ENCODE peak calls at places on chromosomes 3 and 15, in six cellular contexts. K, X, V, H, T and Z are unnamed samples.

GRCh38 chr15:40441736-40442531 is 1.2 kb downstream of the BAHD1 start:
- DNase-seq in T (no peak), V (peak; percentile 35), H (no peak), K (no peak), X (peak; percentile 31), Z (no peak)

GRCh38 chr3:126539558-126540250 is 15.7 kb downstream of the CHST13 start:
- DNase-seq in K (no peak), V (no peak), X (no peak), T (no peak), H (no peak), Z (no peak)

GRCh38 chr3:134517796-134518195 is 31.9 kb downstream of the CEP63 start:
- DNase-seq in K (peak; percentile 3), T (no peak), X (no peak), H (peak; percentile 59), V (no peak), Z (no peak)

GRCh38 chr3:165642761-165643432 is 194.3 kb downstream of the BCHE start:
- DNase-seq in X (no peak), H (peak; percentile 97), T (no peak), V (no peak), K (peak; percentile 55), Z (peak; percentile 54)

GRCh38 chr3:44055951-44056350 is 185.7 kb upstream of the TOPAZ1 start:
- DNase-seq in V (no peak), T (no peak), H (peak; percentile 51), K (peak; percentile 9), X (no peak), Z (no peak)

GRCh38 chr3:151599103-151599672 is 134.5 kb upstream of the AADACL2 start:
- DNase-seq in H (no peak), T (no peak), K (no peak), X (no peak), V (no peak), Z (no peak)

GRCh38 chr3:182241777-182242556 is 530.2 kb downstream of the SOX2 start:
- DNase-seq in X (no peak), T (no peak), H (no peak), V (no peak), K (no peak), Z (no peak)

GRCh38 chr3:46208167-46208704 is at the start of gene CCR1:
- DNase-seq in V (no peak), K (no peak), T (no peak), H (peak; percentile 65), X (peak; percentile 84), Z (peak; percentile 10)

GRCh38 chr15:68617001-68617400 is 38.2 kb downstream of the CORO2B start:
- DNase-seq in K (no peak), X (no peak), V (no peak), T (no peak), H (peak; percentile 43), Z (no peak)

GRCh38 chr3:159896543-159896942 is 92.1 kb upstream of the IL12A start:
- DNase-seq in X (no peak), H (no peak), V (no peak), T (no peak), K (no peak), Z (no peak)

GRCh38 chr15:67543348-67543718 is 830 bp downstream of the MAP2K5 start:
- DNase-seq in H (peak; percentile 30), V (no peak), T (no peak), X (peak; percentile 27), K (no peak), Z (peak; percentile 30)

GRCh38 chr3:42001777-42002176 is 39.9 kb upstream of the ULK4 start:
- DNase-seq in X (no peak), H (no peak), K (no peak), V (no peak), T (no peak), Z (no peak)

GRCh38 chr15:98648654-98649537 is 557 bp downstream of the IGF1R start:
- DNase-seq in T (no peak), X (peak; percentile 74), H (peak; percentile 65), V (peak; percentile 61), K (no peak), Z (no peak)

GRCh38 chr15:100019601-100020000 is 286.4 kb upstream of the LYSMD4 start:
- DNase-seq in V (no peak), T (no peak), H (no peak), K (no peak), X (no peak), Z (no peak)

GRCh38 chr3:158727499-158728377 is 4.5 kb downstream of the RARRES1 start:
- DNase-seq in V (peak; percentile 25), X (peak; percentile 73), K (peak; percentile 61), H (peak; percentile 75), T (peak; percentile 65), Z (peak; percentile 58)

GRCh38 chr3:24674261-24674660 is 179.6 kb upstream of the THRB start:
- DNase-seq in T (no peak), X (no peak), K (no peak), H (no peak), V (no peak), Z (no peak)

GRCh38 chr3:158103956-158104338 is 2.3 kb downstream of the SHOX2 start:
- DNase-seq in H (peak; percentile 47), T (no peak), V (no peak), X (no peak), K (no peak), Z (no peak)

GRCh38 chr3:151890721-151891141 is 17.3 kb downstream of the SUCNR1 start:
- DNase-seq in X (peak; percentile 13), T (no peak), K (no peak), H (no peak), V (no peak), Z (no peak)

GRCh38 chr3:110881069-110881468 is 190.5 kb upstream of the NECTIN3 start:
- DNase-seq in V (no peak), T (peak; percentile 82), H (peak; percentile 44), K (no peak), X (peak; percentile 47), Z (peak; percentile 8)

GRCh38 chr15:70451861-70452653 is 311.3 kb downstream of the UACA start:
- DNase-seq in H (no peak), K (no peak), T (no peak), X (no peak), V (peak; percentile 56), Z (no peak)

GRCh38 chr3:13657660-13658435 is 108.9 kb downstream of the FBLN2 start:
- DNase-seq in K (peak; percentile 25), T (peak; percentile 26), H (peak; percentile 51), V (peak; percentile 71), X (peak; percentile 32), Z (peak; percentile 87)

GRCh38 chr3:63142681-63143080 is 135.4 kb upstream of the SYNPR start:
- DNase-seq in T (no peak), H (no peak), X (no peak), V (no peak), K (no peak), Z (no peak)

GRCh38 chr3:184176377-184177330 is 2.0 kb downstream of the AP2M1 start:
- DNase-seq in K (peak; percentile 94), X (no peak), H (peak; percentile 99), T (no peak), V (no peak), Z (peak; percentile 82)

GRCh38 chr3:132435239-132435910 is 18.1 kb downstream of the DNAJC13 start:
- DNase-seq in V (no peak), T (no peak), X (no peak), H (no peak), K (no peak), Z (no peak)

GRCh38 chr15:95590533-95591044 is 739.9 kb upstream of the NR2F2 start:
- DNase-seq in K (no peak), X (no peak), T (no peak), V (no peak), H (no peak), Z (no peak)

GRCh38 chr3:169029674-169030285 is 633.7 kb downstream of the MECOM start:
- DNase-seq in H (no peak), X (no peak), T (no peak), V (no peak), K (no peak), Z (no peak)